ENCODE peak calls at places on chromosomes 4 and X, in six cellular contexts. One of them, this sample, is unnamed.

GRCh38 chr4:25533237-25533636 is 122.4 kb upstream of the SLC34A2 start:
- DNase-seq in neuronal stem cell: no peak
- DNase-seq in small intestine: no peak
- DNase-seq in A673: no peak
- DNase-seq in thoracic aorta: no peak
- DNase-seq in SJSA1: no peak
- DNase-seq in this sample: no peak

GRCh38 chr4:105805501-105806120 is 89.7 kb upstream of the NPNT start:
- DNase-seq in neuronal stem cell: no peak
- DNase-seq in SJSA1: no peak
- DNase-seq in small intestine: no peak
- DNase-seq in thoracic aorta: no peak
- DNase-seq in A673: peak; percentile 74
- DNase-seq in this sample: no peak

GRCh38 chrX:39195156-39195555 is 393.9 kb downstream of the MID1IP1 start:
- DNase-seq in thoracic aorta: no peak
- DNase-seq in neuronal stem cell: no peak
- DNase-seq in SJSA1: no peak
- DNase-seq in small intestine: peak; percentile 52
- DNase-seq in A673: no peak
- DNase-seq in this sample: no peak

GRCh38 chrX:119041175-119041574 is 31.6 kb upstream of the CT47C1 start:
- DNase-seq in neuronal stem cell: no peak
- DNase-seq in thoracic aorta: peak; percentile 43
- DNase-seq in A673: no peak
- DNase-seq in SJSA1: peak; percentile 41
- DNase-seq in small intestine: peak; percentile 87
- DNase-seq in this sample: peak; percentile 51

GRCh38 chrX:16845686-16846085 is 24.5 kb downstream of the RBBP7 start:
- DNase-seq in small intestine: no peak
- DNase-seq in A673: no peak
- DNase-seq in thoracic aorta: no peak
- DNase-seq in SJSA1: no peak
- DNase-seq in neuronal stem cell: no peak
- DNase-seq in this sample: no peak

GRCh38 chr4:3074846-3075651 is 568 bp downstream of the HTT start:
- DNase-seq in small intestine: peak; percentile 61
- DNase-seq in neuronal stem cell: peak; percentile 73
- DNase-seq in SJSA1: peak; percentile 70
- DNase-seq in A673: peak; percentile 83
- DNase-seq in thoracic aorta: no peak
- DNase-seq in this sample: peak; percentile 70

GRCh38 chrX:72208126-72208525 is 26.6 kb downstream of the PIN4 start:
- DNase-seq in small intestine: no peak
- DNase-seq in thoracic aorta: no peak
- DNase-seq in SJSA1: no peak
- DNase-seq in A673: no peak
- DNase-seq in neuronal stem cell: no peak
- DNase-seq in this sample: no peak

GRCh38 chr4:37528161-37528560 is 158.0 kb downstream of the RELL1 start:
- DNase-seq in A673: no peak
- DNase-seq in neuronal stem cell: no peak
- DNase-seq in SJSA1: no peak
- DNase-seq in small intestine: peak; percentile 79
- DNase-seq in thoracic aorta: no peak
- DNase-seq in this sample: no peak

GRCh38 chr4:61397174-61397573 is 197.0 kb downstream of the ADGRL3 start:
- DNase-seq in neuronal stem cell: no peak
- DNase-seq in small intestine: no peak
- DNase-seq in SJSA1: no peak
- DNase-seq in A673: no peak
- DNase-seq in thoracic aorta: no peak
- DNase-seq in this sample: no peak

GRCh38 chrX:38277802-38278201 is 49.5 kb downstream of the RPGR start:
- DNase-seq in thoracic aorta: no peak
- DNase-seq in SJSA1: no peak
- DNase-seq in small intestine: no peak
- DNase-seq in neuronal stem cell: no peak
- DNase-seq in A673: no peak
- DNase-seq in this sample: no peak

GRCh38 chr4:123350191-123350544 is 46.4 kb upstream of the SPRY1 start:
- DNase-seq in SJSA1: no peak
- DNase-seq in neuronal stem cell: no peak
- DNase-seq in A673: no peak
- DNase-seq in small intestine: peak; percentile 82
- DNase-seq in thoracic aorta: no peak
- DNase-seq in this sample: no peak

GRCh38 chrX:47749185-47749967 is 87.3 kb upstream of the ZNF81 start:
- DNase-seq in A673: no peak
- DNase-seq in thoracic aorta: no peak
- DNase-seq in SJSA1: no peak
- DNase-seq in neuronal stem cell: no peak
- DNase-seq in small intestine: no peak
- DNase-seq in this sample: no peak

GRCh38 chrX:31423575-31424284 is 351.9 kb upstream of the FTHL17 start:
- DNase-seq in A673: peak; percentile 79
- DNase-seq in thoracic aorta: no peak
- DNase-seq in small intestine: peak; percentile 7
- DNase-seq in SJSA1: peak; percentile 48
- DNase-seq in neuronal stem cell: no peak
- DNase-seq in this sample: peak; percentile 34

GRCh38 chr4:89586318-89586717 is 250.6 kb downstream of the SNCA start:
- DNase-seq in small intestine: no peak
- DNase-seq in SJSA1: no peak
- DNase-seq in A673: no peak
- DNase-seq in neuronal stem cell: no peak
- DNase-seq in thoracic aorta: no peak
- DNase-seq in this sample: no peak

GRCh38 chr4:17203767-17204166 is 305.3 kb upstream of the LDB2 start:
- DNase-seq in thoracic aorta: no peak
- DNase-seq in A673: no peak
- DNase-seq in SJSA1: no peak
- DNase-seq in neuronal stem cell: no peak
- DNase-seq in small intestine: no peak
- DNase-seq in this sample: no peak

GRCh38 chrX:38857736-38858432 is 56.6 kb downstream of the MID1IP1 start:
- DNase-seq in SJSA1: no peak
- DNase-seq in small intestine: no peak
- DNase-seq in thoracic aorta: no peak
- DNase-seq in A673: no peak
- DNase-seq in neuronal stem cell: no peak
- DNase-seq in this sample: no peak

GRCh38 chr4:46924789-46925188 is 15.7 kb upstream of the COX7B2 start:
- DNase-seq in thoracic aorta: no peak
- DNase-seq in SJSA1: no peak
- DNase-seq in small intestine: no peak
- DNase-seq in neuronal stem cell: no peak
- DNase-seq in A673: no peak
- DNase-seq in this sample: no peak

GRCh38 chrX:134870419-134870818 is 120.4 kb upstream of the SMIM10 start:
- DNase-seq in A673: no peak
- DNase-seq in thoracic aorta: no peak
- DNase-seq in small intestine: no peak
- DNase-seq in neuronal stem cell: no peak
- DNase-seq in SJSA1: no peak
- DNase-seq in this sample: no peak

GRCh38 chr4:40334591-40335507 is at the start of gene CHRNA9:
- DNase-seq in small intestine: no peak
- DNase-seq in neuronal stem cell: peak; percentile 23
- DNase-seq in A673: no peak
- DNase-seq in thoracic aorta: no peak
- DNase-seq in SJSA1: no peak
- DNase-seq in this sample: no peak

GRCh38 chrX:48700246-48700645 is 3.7 kb downstream of the SUV39H1 start:
- DNase-seq in neuronal stem cell: no peak
- DNase-seq in thoracic aorta: no peak
- DNase-seq in small intestine: no peak
- DNase-seq in A673: no peak
- DNase-seq in SJSA1: no peak
- DNase-seq in this sample: no peak

GRCh38 chr4:15781427-15782095 is 3.4 kb downstream of the CD38 start:
- DNase-seq in small intestine: no peak
- DNase-seq in thoracic aorta: no peak
- DNase-seq in SJSA1: no peak
- DNase-seq in A673: no peak
- DNase-seq in neuronal stem cell: no peak
- DNase-seq in this sample: no peak

GRCh38 chr4:159012381-159012780 is 90.5 kb upstream of the RAPGEF2 start:
- DNase-seq in SJSA1: no peak
- DNase-seq in A673: no peak
- DNase-seq in thoracic aorta: no peak
- DNase-seq in small intestine: no peak
- DNase-seq in neuronal stem cell: no peak
- DNase-seq in this sample: no peak

GRCh38 chrX:54029543-54030143 is 14.6 kb downstream of the PHF8 start:
- DNase-seq in SJSA1: no peak
- DNase-seq in thoracic aorta: no peak
- DNase-seq in neuronal stem cell: no peak
- DNase-seq in A673: no peak
- DNase-seq in small intestine: peak; percentile 1
- DNase-seq in this sample: no peak

GRCh38 chrX:46665232-46666162 is 91.9 kb downstream of the CHST7 start:
- DNase-seq in A673: peak; percentile 49
- DNase-seq in small intestine: no peak
- DNase-seq in thoracic aorta: no peak
- DNase-seq in SJSA1: no peak
- DNase-seq in neuronal stem cell: no peak
- DNase-seq in this sample: no peak

GRCh38 chr4:41327770-41328169 is 71.0 kb downstream of the UCHL1 start:
- DNase-seq in small intestine: no peak
- DNase-seq in SJSA1: no peak
- DNase-seq in neuronal stem cell: no peak
- DNase-seq in thoracic aorta: no peak
- DNase-seq in A673: no peak
- DNase-seq in this sample: no peak

GRCh38 chr4:7828926-7829325 is 110.7 kb downstream of the AFAP1 start:
- DNase-seq in neuronal stem cell: no peak
- DNase-seq in small intestine: no peak
- DNase-seq in SJSA1: no peak
- DNase-seq in A673: no peak
- DNase-seq in thoracic aorta: no peak
- DNase-seq in this sample: no peak

GRCh38 chr4:123417813-123418212 is 21.2 kb downstream of the SPRY1 start:
- DNase-seq in small intestine: no peak
- DNase-seq in thoracic aorta: no peak
- DNase-seq in SJSA1: no peak
- DNase-seq in A673: no peak
- DNase-seq in neuronal stem cell: no peak
- DNase-seq in this sample: no peak

GRCh38 chrX:119236599-119237525 is 777 bp downstream of the PGRMC1 start:
- DNase-seq in thoracic aorta: no peak
- DNase-seq in small intestine: peak; percentile 56
- DNase-seq in neuronal stem cell: no peak
- DNase-seq in A673: no peak
- DNase-seq in SJSA1: peak; percentile 46
- DNase-seq in this sample: peak; percentile 58

GRCh38 chr4:177442623-177443155 is 452 bp upstream of the AGA start:
- DNase-seq in neuronal stem cell: no peak
- DNase-seq in A673: peak; percentile 1
- DNase-seq in SJSA1: no peak
- DNase-seq in thoracic aorta: no peak
- DNase-seq in small intestine: peak; percentile 40
- DNase-seq in this sample: peak; percentile 25

GRCh38 chr4:71293705-71294104 is 45.1 kb upstream of the SLC4A4 start:
- DNase-seq in A673: no peak
- DNase-seq in neuronal stem cell: no peak
- DNase-seq in SJSA1: no peak
- DNase-seq in small intestine: no peak
- DNase-seq in thoracic aorta: no peak
- DNase-seq in this sample: no peak

GRCh38 chr4:73922766-73923630 is 53.8 kb downstream of the CXCL1 start:
- DNase-seq in neuronal stem cell: no peak
- DNase-seq in A673: peak; percentile 27
- DNase-seq in thoracic aorta: no peak
- DNase-seq in small intestine: peak; percentile 15
- DNase-seq in SJSA1: no peak
- DNase-seq in this sample: no peak

GRCh38 chrX:136866337-136867095 is 14.0 kb downstream of the RBMX start:
- DNase-seq in SJSA1: no peak
- DNase-seq in thoracic aorta: no peak
- DNase-seq in A673: no peak
- DNase-seq in small intestine: peak; percentile 20
- DNase-seq in neuronal stem cell: no peak
- DNase-seq in this sample: no peak

GRCh38 chr4:8274772-8275241 is 5.3 kb downstream of the HTRA3 start:
- DNase-seq in neuronal stem cell: peak; percentile 67
- DNase-seq in SJSA1: no peak
- DNase-seq in thoracic aorta: peak; percentile 66
- DNase-seq in A673: peak; percentile 97
- DNase-seq in small intestine: peak; percentile 18
- DNase-seq in this sample: peak; percentile 65

GRCh38 chrX:127861611-127862010 is 190.6 kb downstream of the ACTRT1 start:
- DNase-seq in neuronal stem cell: no peak
- DNase-seq in A673: no peak
- DNase-seq in thoracic aorta: no peak
- DNase-seq in small intestine: no peak
- DNase-seq in SJSA1: no peak
- DNase-seq in this sample: no peak

DNA sequence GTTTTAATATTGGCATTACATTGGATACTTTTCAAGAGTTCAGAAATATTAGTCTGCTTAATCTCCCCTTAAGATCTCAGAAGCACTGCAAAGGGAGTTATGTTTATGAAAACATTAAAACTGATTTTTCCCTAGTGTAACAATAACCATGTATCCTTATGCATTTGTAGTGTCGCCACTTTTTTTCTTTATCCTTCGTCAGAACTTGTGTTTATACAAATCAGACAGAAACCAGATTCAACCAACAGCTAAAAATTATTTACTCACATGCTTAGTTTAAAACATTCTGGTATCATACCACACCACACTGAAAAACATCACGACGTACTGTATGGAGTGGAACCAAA is 1.3 kb downstream of the SETD7 start:
- DNase-seq in neuronal stem cell: no peak
- DNase-seq in A673: no peak
- DNase-seq in SJSA1: no peak
- DNase-seq in small intestine: no peak
- DNase-seq in thoracic aorta: no peak
- DNase-seq in this sample: no peak
- H3K4me1 ChIP-seq in neuronal stem cell: peaks cover 19% of the 10 kb centered on the region
- H3K4me1 ChIP-seq in A673: peaks cover 74% of the 10 kb centered on the region
- H3K4me1 ChIP-seq in SJSA1: peaks cover 19% of the 10 kb centered on the region
- H3K4me1 ChIP-seq in small intestine: no peaks in the 10 kb centered on the region
- H3K4me1 ChIP-seq in thoracic aorta: peaks cover 22% of the 10 kb centered on the region
- H3K4me1 ChIP-seq in this sample: no peaks in the 10 kb centered on the region

GRCh38 chr4:99651811-99652545 is 5.7 kb downstream of the C4orf54 start:
- DNase-seq in small intestine: no peak
- DNase-seq in SJSA1: no peak
- DNase-seq in A673: no peak
- DNase-seq in neuronal stem cell: no peak
- DNase-seq in thoracic aorta: no peak
- DNase-seq in this sample: no peak
- H3K4me1 ChIP-seq in small intestine: no peaks in the 10 kb centered on the region
- H3K4me1 ChIP-seq in SJSA1: peaks cover 18% of the 10 kb centered on the region
- H3K4me1 ChIP-seq in A673: no peaks in the 10 kb centered on the region
- H3K4me1 ChIP-seq in neuronal stem cell: peaks cover 11% of the 10 kb centered on the region
- H3K4me1 ChIP-seq in thoracic aorta: peaks cover 8% of the 10 kb centered on the region
- H3K4me1 ChIP-seq in this sample: no peaks in the 10 kb centered on the region

GRCh38 chr4:184798504-184798903 is 27.3 kb downstream of the ACSL1 start:
- DNase-seq in SJSA1: no peak
- DNase-seq in thoracic aorta: no peak
- DNase-seq in small intestine: no peak
- DNase-seq in neuronal stem cell: no peak
- DNase-seq in A673: no peak
- DNase-seq in this sample: no peak
- H3K4me1 ChIP-seq in SJSA1: peaks cover 13% of the 10 kb centered on the region
- H3K4me1 ChIP-seq in thoracic aorta: peaks cover 12% of the 10 kb centered on the region
- H3K4me1 ChIP-seq in small intestine: no peaks in the 10 kb centered on the region
- H3K4me1 ChIP-seq in neuronal stem cell: no peaks in the 10 kb centered on the region
- H3K4me1 ChIP-seq in A673: no peaks in the 10 kb centered on the region
- H3K4me1 ChIP-seq in this sample: no peaks in the 10 kb centered on the region

GRCh38 chr4:107806196-107806595 is 18.5 kb upstream of the SGMS2 start:
- DNase-seq in A673: no peak
- DNase-seq in SJSA1: no peak
- DNase-seq in small intestine: no peak
- DNase-seq in neuronal stem cell: no peak
- DNase-seq in thoracic aorta: no peak
- DNase-seq in this sample: no peak
- H3K4me1 ChIP-seq in A673: no peaks in the 10 kb centered on the region
- H3K4me1 ChIP-seq in SJSA1: peaks cover 9% of the 10 kb centered on the region
- H3K4me1 ChIP-seq in small intestine: no peaks in the 10 kb centered on the region
- H3K4me1 ChIP-seq in neuronal stem cell: no peaks in the 10 kb centered on the region
- H3K4me1 ChIP-seq in thoracic aorta: no peaks in the 10 kb centered on the region
- H3K4me1 ChIP-seq in this sample: peaks cover 3% of the 10 kb centered on the region

This sample was measured in colonic mucosa.